ENCODE peak calls at places on chromosomes 16 and 17, in four cellular contexts. X is GM23248, T is WERI-Rb-1, H is lower lobe of right lung. W is an unnamed sample.

GRCh38 chr16:74896389-74897370 is 88.2 kb downstream of the WDR59 start:
- DNase-seq in X (peak), T (no peak), H (no peak), W (no peak)

GRCh38 chr17:43766413-43767052 is 7.9 kb upstream of the SOST start:
- DNase-seq in X (peak), T (peak), H (peak), W (peak)

GRCh38 chr16:69131749-69132423 is 502 bp downstream of the CHTF8 start:
- DNase-seq in X (peak), T (peak), H (peak), W (peak)

GRCh38 chr17:65856865-65857264 is 295.4 kb upstream of the AXIN2 start:
- DNase-seq in X (peak), T (no peak), H (no peak), W (no peak)

GRCh38 chr17:56172517-56172982 is 19.3 kb downstream of the ANKFN1 start:
- DNase-seq in X (peak), T (peak), H (peak), W (peak)

GRCh38 chr17:83006515-83007455 is 72.6 kb upstream of the METRNL start:
- DNase-seq in X (peak), T (no peak), H (no peak), W (peak)

GRCh38 chr17:49707246-49707607 is 537 bp downstream of the SLC35B1 start:
- DNase-seq in X (peak), T (no peak), H (no peak), W (no peak)

GRCh38 chr17:47978324-47978723 is 7.4 kb downstream of the CDK5RAP3 start:
- DNase-seq in X (peak), T (peak), H (no peak), W (peak)

GRCh38 chr16:49516382-49517036 is 142.9 kb downstream of the C16orf78 start:
- DNase-seq in X (no peak), T (no peak), H (no peak), W (no peak)

GRCh38 chr17:78717431-78717980 is 64.6 kb downstream of the CYTH1 start:
- DNase-seq in X (peak), T (peak), H (no peak), W (peak)

GRCh38 chr16:21957687-21958346 is 4.7 kb downstream of the UQCRC2 start:
- DNase-seq in X (no peak), T (no peak), H (no peak), W (no peak)

GRCh38 chr16:56202036-56202435 is 10.7 kb downstream of the GNAO1 start:
- DNase-seq in X (no peak), T (no peak), H (no peak), W (no peak)

GRCh38 chr16:28084209-28084608 is 20.7 kb upstream of the GSG1L start:
- DNase-seq in X (no peak), T (no peak), H (no peak), W (no peak)

GRCh38 chr17:49998836-49999511 is 4.0 kb upstream of the DLX3 start:
- DNase-seq in X (no peak), T (no peak), H (no peak), W (no peak)

GRCh38 chr16:2977440-2977839 is 2.8 kb downstream of the PKMYT1 start:
- DNase-seq in X (no peak), T (no peak), H (peak), W (no peak)

GRCh38 chr17:40564195-40564882 is 933 bp downstream of the CCR7 start:
- DNase-seq in X (no peak), T (no peak), H (no peak), W (peak)

GRCh38 chr17:48718162-48718780 is 4.0 kb downstream of the PRAC1 start:
- DNase-seq in X (no peak), T (no peak), H (no peak), W (no peak)

GRCh38 chr17:82019905-82020873 is 2.5 kb downstream of the CENPX start:
- DNase-seq in X (peak), T (peak), H (peak), W (peak)

GRCh38 chr17:44004077-44004760 is at the start of gene NAGS:
- DNase-seq in X (peak), T (no peak), H (peak), W (no peak)

GRCh38 chr17:491086-492014 is 138.7 kb upstream of the RPH3AL start:
- DNase-seq in X (peak), T (peak), H (peak), W (peak)

GRCh38 chr16:26532456-26532855 is 534.3 kb upstream of the C16orf82 start:
- DNase-seq in X (no peak), T (no peak), H (no peak), W (no peak)

GRCh38 chr17:65370669-65371126 is 190.8 kb downstream of the AXIN2 start:
- DNase-seq in X (no peak), T (no peak), H (no peak), W (no peak)

GRCh38 chr16:70018254-70018653 is 67.1 kb downstream of the CLEC18A start:
- DNase-seq in X (peak), T (peak), H (no peak), W (peak)

GRCh38 chr16:72857841-72858594 is 189.9 kb downstream of the ZFHX3 start:
- DNase-seq in X (no peak), T (no peak), H (no peak), W (no peak)

GRCh38 chr16:66899945-66900688 is 18.6 kb downstream of the CDH16 start:
- DNase-seq in X (peak), T (peak), H (peak), W (peak)

GRCh38 chr17:59369026-59369724 is 37.7 kb downstream of the YPEL2 start:
- DNase-seq in X (peak), T (no peak), H (no peak), W (no peak)

W was measured in D341Med.